ENCODE peak calls at places on chromosomes 11 and 22, in four cellular contexts. J is K562, R is HCT116, T is HepG2. E is an unnamed sample.

GRCh38 chr11:2300936-2301630 is 635 bp downstream of the C11orf21 start:
- DNase-seq in R (no peak), J (no peak), T (no peak), E (no peak)

GRCh38 chr11:33375688-33376311 is 118.6 kb downstream of the HIPK3 start:
- DNase-seq in J (no peak), T (no peak), R (no peak), E (no peak)

GRCh38 chr11:111474432-111474831 is 37.8 kb downstream of the BTG4 start:
- DNase-seq in T (no peak), R (no peak), J (no peak), E (no peak)

GRCh38 chr22:49869855-49870712 is 16.4 kb downstream of the ZBED4 start:
- DNase-seq in J (no peak), T (no peak), R (no peak), E (no peak)

GRCh38 chr22:25448435-25449051 is 115.9 kb upstream of the GRK3 start:
- DNase-seq in R (no peak), J (peak), T (no peak), E (no peak)

GRCh38 chr11:117861151-117862018 is 15.1 kb downstream of the FXYD6 start:
- DNase-seq in R (no peak), J (no peak), T (no peak), E (no peak)

GRCh38 chr22:24325105-24325757 is 54.6 kb downstream of the SPECC1L start:
- DNase-seq in R (no peak), T (peak), J (peak), E (no peak)

GRCh38 chr11:132234878-132235277 is 864.5 kb downstream of the NTM start:
- DNase-seq in T (no peak), J (no peak), R (no peak), E (no peak)

GRCh38 chr22:23696326-23696851 is 5.6 kb downstream of the RGL4 start:
- DNase-seq in R (no peak), T (no peak), J (no peak), E (no peak)

GRCh38 chr11:66855574-66856495 is 1.0 kb upstream of the LRFN4 start:
- DNase-seq in R (peak), T (peak), J (peak), E (peak)

GRCh38 chr11:61162092-61162935 is 1.1 kb upstream of the VPS37C start:
- DNase-seq in R (peak), J (peak), T (peak), E (no peak)

GRCh38 chr11:72598466-72598865 is 75.8 kb downstream of the PDE2A start:
- DNase-seq in T (no peak), R (no peak), J (no peak), E (no peak)

GRCh38 chr11:125192194-125192593 is 27.6 kb downstream of the PKNOX2 start:
- DNase-seq in T (no peak), R (no peak), J (no peak), E (no peak)

GRCh38 chr11:7060828-7061227 is 28.0 kb upstream of the RBMXL2 start:
- DNase-seq in R (no peak), J (no peak), T (no peak), E (no peak)

GRCh38 chr11:79152511-79152910 is 288.3 kb downstream of the TENM4 start:
- DNase-seq in R (no peak), T (no peak), J (no peak), E (no peak)

GRCh38 chr22:46376908-46377565 is 41.5 kb downstream of the TRMU start:
- DNase-seq in J (no peak), R (no peak), T (peak), E (no peak)
- H3K27ac ChIP-seq in J (no peak), R (no peak), T (peak), E (no peak)

DNA sequence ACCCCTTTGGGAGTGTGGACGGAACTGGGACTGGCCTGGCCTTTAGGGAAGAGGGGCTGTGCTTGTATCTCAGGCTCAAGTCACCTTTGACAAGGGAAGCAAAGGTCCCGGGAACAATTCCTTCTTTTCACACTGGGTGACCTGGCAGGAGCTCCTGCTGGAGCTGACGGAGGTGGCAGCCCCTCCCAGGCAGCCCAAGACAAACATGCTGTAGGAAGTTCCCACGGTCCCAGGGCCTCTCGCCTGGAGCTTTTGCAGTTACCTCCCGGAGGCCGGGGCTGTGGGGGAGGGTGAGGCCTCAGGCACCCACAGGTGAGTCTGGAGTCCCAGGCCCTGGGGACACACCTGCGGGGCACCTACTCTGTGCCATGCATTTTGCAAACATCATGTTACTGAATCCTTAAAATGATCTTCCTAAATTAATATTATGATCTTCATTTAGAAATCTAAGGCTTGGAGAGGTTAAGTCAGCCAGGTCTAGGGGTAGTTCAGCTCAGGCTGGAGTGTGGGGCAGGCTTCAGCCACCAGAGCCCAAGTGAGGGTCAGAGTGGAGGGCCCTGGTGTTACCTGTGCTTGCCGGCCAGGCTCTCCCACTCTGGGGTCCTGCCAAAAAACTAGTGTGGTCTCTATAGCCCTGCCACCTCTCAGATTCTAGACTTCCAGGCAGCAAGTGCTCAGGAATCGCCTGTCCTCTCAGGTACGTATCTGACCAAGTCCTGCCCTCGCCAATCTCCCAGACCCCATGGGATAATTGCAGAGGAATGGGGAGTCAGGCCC is 15.7 kb upstream of the MYEOV start:
- DNase-seq in T (no peak), J (no peak), R (no peak), E (no peak)
- TF ChIP-seq TCF7L2 in T (no peak), J (no peak), R (no peak), E (no peak)

GRCh38 chr11:88402784-88403183 is 65.2 kb upstream of the CTSC start:
- DNase-seq in T (no peak), R (no peak), J (no peak), E (no peak)
- H3K27ac ChIP-seq in T (no peak), R (no peak), J (no peak), E (no peak)

DNA sequence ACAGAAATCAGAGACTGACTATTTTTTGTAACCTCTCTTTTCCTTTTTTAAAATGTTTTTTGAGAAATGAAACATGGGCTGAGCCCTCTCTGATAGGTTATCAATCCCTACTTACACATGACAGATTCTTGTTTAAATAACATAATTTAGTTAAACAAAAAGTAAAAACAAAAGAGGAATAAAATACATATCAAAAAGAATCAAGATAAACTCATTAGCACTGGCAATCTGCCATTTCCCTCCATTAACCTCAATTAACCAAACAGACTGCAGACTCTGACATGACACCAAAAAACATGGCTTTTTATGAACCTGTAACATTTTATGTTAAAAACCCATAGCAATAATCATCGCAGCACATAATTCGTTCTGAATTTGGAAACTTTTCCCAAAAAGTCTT is 284.4 kb upstream of the MTNR1B start:
- DNase-seq in J (no peak), R (no peak), T (no peak), E (no peak)
- TF ChIP-seq TCF7L2 in J (no peak), R (no peak), T (no peak), E (no peak)

DNA sequence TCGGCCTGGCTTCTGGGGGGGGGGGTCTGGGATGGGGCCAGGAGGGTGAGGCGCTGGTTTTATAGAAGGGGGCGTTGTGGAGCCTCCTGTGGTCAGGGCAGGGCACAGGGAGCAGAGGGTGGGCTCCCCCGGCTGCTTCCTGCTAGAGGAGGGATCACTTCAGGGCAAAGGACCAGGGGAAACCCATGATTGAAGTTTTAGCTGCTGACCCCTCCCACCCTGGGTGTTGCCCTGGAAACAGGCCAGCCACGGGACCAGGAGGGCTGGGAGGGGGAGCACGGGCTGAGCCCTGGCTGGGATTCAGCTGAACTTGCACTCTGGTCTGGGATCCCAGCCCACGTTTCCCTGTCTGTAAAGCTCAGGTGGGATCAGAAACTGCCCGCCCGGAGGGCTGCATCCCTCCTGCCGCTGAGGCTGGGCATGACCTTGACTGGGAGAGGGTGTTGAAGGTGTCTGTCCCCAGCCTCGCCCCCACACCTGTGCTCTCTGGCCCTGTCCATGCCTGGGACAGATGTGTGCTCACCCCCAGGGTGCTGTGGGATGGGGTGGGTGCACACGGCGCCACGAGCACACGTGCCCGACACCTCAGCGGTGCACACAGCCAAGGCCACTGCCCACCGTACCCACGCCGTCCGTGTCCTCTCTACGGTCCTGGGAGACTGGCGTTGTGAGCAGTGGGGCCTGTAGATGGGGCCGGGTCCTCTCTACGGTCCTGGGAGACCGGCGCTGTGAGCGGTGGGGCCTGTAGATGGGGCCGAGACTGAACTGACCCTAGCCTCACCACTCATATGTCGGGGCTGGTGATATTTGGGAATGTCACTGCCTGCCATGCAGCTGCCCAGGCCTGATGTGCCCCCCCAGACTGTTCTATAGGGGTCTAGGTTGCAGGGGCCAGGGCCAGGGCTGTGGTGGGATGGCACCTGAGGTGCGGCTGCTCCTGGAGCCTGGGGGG is 2.3 kb downstream of the TSPAN4 start:
- DNase-seq in J (peak), R (no peak), T (peak), E (no peak)
- H3K27ac ChIP-seq in J (no peak), R (peak), T (peak), E (peak)

DNA sequence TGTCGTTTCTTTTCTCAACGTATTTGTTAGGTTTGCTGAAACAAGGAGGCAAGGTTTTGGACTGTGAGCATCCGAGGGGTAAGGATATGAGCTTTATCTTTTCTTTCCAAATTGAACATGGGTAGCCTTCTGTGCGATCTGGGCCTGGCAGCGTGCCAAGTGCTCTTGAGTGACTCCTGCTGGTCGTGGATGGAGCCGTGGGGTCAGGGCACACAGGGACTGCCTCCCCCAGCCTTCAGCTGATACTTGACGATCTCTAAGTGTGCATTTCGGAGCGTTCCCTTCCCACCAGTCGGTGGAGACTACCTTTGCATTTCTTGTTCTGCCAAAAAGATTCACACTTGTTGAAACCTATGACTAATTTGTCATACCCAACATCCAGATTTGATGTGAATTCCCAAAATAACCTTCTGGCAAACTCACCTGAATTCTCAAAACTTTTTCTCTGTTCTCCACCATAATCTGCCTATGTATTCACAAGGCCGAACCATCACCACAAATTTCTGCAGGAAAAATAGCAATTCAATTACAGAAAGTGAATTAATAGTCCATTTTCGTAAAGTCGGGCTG is 40.2 kb upstream of the CLMP start:
- DNase-seq in T (peak), R (peak), J (peak), E (no peak)
- TF ChIP-seq TCF7L2 in T (no peak), R (no peak), J (no peak), E (no peak)

DNA sequence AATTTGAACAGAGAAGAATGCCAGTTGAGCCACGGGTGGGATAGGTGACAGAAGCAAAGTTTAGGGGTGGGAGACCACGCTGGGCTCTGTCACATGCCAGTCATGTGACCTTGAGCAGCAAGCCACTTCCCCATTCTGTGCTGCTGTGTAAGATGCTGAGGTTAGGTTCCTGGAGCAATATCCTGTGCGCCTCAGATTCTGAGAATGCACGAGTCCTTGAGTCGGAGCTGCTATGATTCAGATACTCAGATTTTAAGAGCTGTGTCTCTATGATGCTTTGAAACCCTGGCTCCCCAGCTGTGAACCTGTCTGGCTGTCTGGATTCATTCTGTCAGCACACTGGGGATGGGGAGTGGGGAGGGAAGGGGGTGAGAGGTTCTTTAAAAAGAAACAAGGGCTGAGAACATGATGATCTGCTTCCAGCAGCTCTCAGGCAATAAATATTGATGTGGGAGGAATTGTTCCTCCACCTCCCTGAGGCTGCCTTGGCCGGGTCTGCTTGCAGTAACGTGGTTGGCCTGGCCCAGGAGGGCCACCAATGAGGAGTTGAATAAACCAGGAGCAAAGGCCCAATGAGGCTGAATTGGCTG is 24.0 kb downstream of the SLCO2B1 start:
- DNase-seq in T (no peak), R (no peak), J (no peak), E (no peak)
- H3K27ac ChIP-seq in T (no peak), R (no peak), J (no peak), E (no peak)

E was measured in Panc1.